ENCODE peak calls at places on chromosomes 4 and X, in nine cellular contexts. One of them, this sample, is unnamed.
A peak's percentile ranks its signal among the peaks of the same experiment; 100 is the strongest.

GRCh38 chr4:8560265-8561047 is 19.7 kb upstream of the GPR78 start:
- DNase-seq in memory B cell: no peak
- DNase-seq in HEK293T: no peak
- DNase-seq in AG04450: no peak
- DNase-seq in gastrocnemius medialis: no peak
- DNase-seq in fibroblast of the aortic adventitia: no peak
- DNase-seq in SK-MEL-5: no peak
- DNase-seq in T-helper 17 cell: no peak
- DNase-seq in EL: peak; percentile 53
- DNase-seq in this sample: no peak

GRCh38 chr4:152479428-152480026 is 56.4 kb downstream of the FBXW7 start:
- DNase-seq in SK-MEL-5: no peak
- DNase-seq in AG04450: no peak
- DNase-seq in gastrocnemius medialis: no peak
- DNase-seq in memory B cell: no peak
- DNase-seq in T-helper 17 cell: no peak
- DNase-seq in EL: peak; percentile 15
- DNase-seq in fibroblast of the aortic adventitia: peak; percentile 84
- DNase-seq in HEK293T: no peak
- DNase-seq in this sample: peak; percentile 75

GRCh38 chr4:8515316-8516060 is 64.7 kb upstream of the GPR78 start:
- DNase-seq in memory B cell: no peak
- DNase-seq in EL: peak; percentile 98
- DNase-seq in HEK293T: no peak
- DNase-seq in AG04450: no peak
- DNase-seq in fibroblast of the aortic adventitia: peak; percentile 23
- DNase-seq in T-helper 17 cell: no peak
- DNase-seq in SK-MEL-5: no peak
- DNase-seq in gastrocnemius medialis: no peak
- DNase-seq in this sample: no peak

GRCh38 chr4:26252349-26252748 is 68.5 kb upstream of the RBPJ start:
- DNase-seq in HEK293T: no peak
- DNase-seq in EL: peak; percentile 35
- DNase-seq in fibroblast of the aortic adventitia: no peak
- DNase-seq in SK-MEL-5: no peak
- DNase-seq in gastrocnemius medialis: no peak
- DNase-seq in AG04450: no peak
- DNase-seq in memory B cell: no peak
- DNase-seq in T-helper 17 cell: no peak
- DNase-seq in this sample: no peak

GRCh38 chr4:69830529-69831269 is 29.2 kb downstream of the SULT1E1 start:
- DNase-seq in memory B cell: no peak
- DNase-seq in fibroblast of the aortic adventitia: peak; percentile 65
- DNase-seq in SK-MEL-5: no peak
- DNase-seq in gastrocnemius medialis: no peak
- DNase-seq in EL: no peak
- DNase-seq in AG04450: no peak
- DNase-seq in T-helper 17 cell: no peak
- DNase-seq in HEK293T: no peak
- DNase-seq in this sample: peak; percentile 61

GRCh38 chrX:4671344-4671743 is 957.9 kb upstream of the PRKX start:
- DNase-seq in AG04450: no peak
- DNase-seq in SK-MEL-5: no peak
- DNase-seq in gastrocnemius medialis: no peak
- DNase-seq in memory B cell: no peak
- DNase-seq in fibroblast of the aortic adventitia: no peak
- DNase-seq in T-helper 17 cell: no peak
- DNase-seq in EL: no peak
- DNase-seq in HEK293T: no peak
- DNase-seq in this sample: no peak

GRCh38 chr4:55170462-55170861 is 45.1 kb upstream of the KDR start:
- DNase-seq in memory B cell: no peak
- DNase-seq in HEK293T: no peak
- DNase-seq in EL: no peak
- DNase-seq in SK-MEL-5: no peak
- DNase-seq in gastrocnemius medialis: no peak
- DNase-seq in T-helper 17 cell: no peak
- DNase-seq in fibroblast of the aortic adventitia: no peak
- DNase-seq in AG04450: no peak
- DNase-seq in this sample: no peak

GRCh38 chr4:185238261-185238681 is 28.9 kb downstream of the SNX25 start:
- DNase-seq in gastrocnemius medialis: no peak
- DNase-seq in HEK293T: no peak
- DNase-seq in memory B cell: no peak
- DNase-seq in SK-MEL-5: no peak
- DNase-seq in fibroblast of the aortic adventitia: peak; percentile 70
- DNase-seq in T-helper 17 cell: no peak
- DNase-seq in EL: peak; percentile 69
- DNase-seq in AG04450: peak; percentile 30
- DNase-seq in this sample: no peak

GRCh38 chrX:150955590-150955989 is 27.5 kb upstream of the HMGB3 start:
- DNase-seq in SK-MEL-5: no peak
- DNase-seq in memory B cell: no peak
- DNase-seq in T-helper 17 cell: no peak
- DNase-seq in gastrocnemius medialis: no peak
- DNase-seq in AG04450: no peak
- DNase-seq in fibroblast of the aortic adventitia: no peak
- DNase-seq in EL: no peak
- DNase-seq in HEK293T: no peak
- DNase-seq in this sample: no peak

GRCh38 chr4:83151645-83152044 is 37.1 kb upstream of the PLAC8 start:
- DNase-seq in EL: no peak
- DNase-seq in SK-MEL-5: no peak
- DNase-seq in memory B cell: no peak
- DNase-seq in HEK293T: no peak
- DNase-seq in T-helper 17 cell: no peak
- DNase-seq in fibroblast of the aortic adventitia: no peak
- DNase-seq in AG04450: no peak
- DNase-seq in gastrocnemius medialis: no peak
- DNase-seq in this sample: no peak

GRCh38 chr4:169677150-169677732 is 56.9 kb downstream of the CLCN3 start:
- DNase-seq in T-helper 17 cell: no peak
- DNase-seq in HEK293T: no peak
- DNase-seq in gastrocnemius medialis: no peak
- DNase-seq in AG04450: no peak
- DNase-seq in EL: no peak
- DNase-seq in fibroblast of the aortic adventitia: no peak
- DNase-seq in memory B cell: no peak
- DNase-seq in SK-MEL-5: no peak
- DNase-seq in this sample: no peak

GRCh38 chr4:1722551-1723071 is 1.3 kb downstream of the TACC3 start:
- DNase-seq in T-helper 17 cell: no peak
- DNase-seq in EL: no peak
- DNase-seq in AG04450: no peak
- DNase-seq in SK-MEL-5: no peak
- DNase-seq in memory B cell: no peak
- DNase-seq in gastrocnemius medialis: no peak
- DNase-seq in HEK293T: no peak
- DNase-seq in fibroblast of the aortic adventitia: no peak
- DNase-seq in this sample: no peak

GRCh38 chrX:115268421-115268820 is 21.1 kb upstream of the LUZP4 start:
- DNase-seq in memory B cell: no peak
- DNase-seq in fibroblast of the aortic adventitia: no peak
- DNase-seq in HEK293T: peak; percentile 29
- DNase-seq in EL: no peak
- DNase-seq in AG04450: no peak
- DNase-seq in SK-MEL-5: peak; percentile 30
- DNase-seq in gastrocnemius medialis: no peak
- DNase-seq in T-helper 17 cell: no peak
- DNase-seq in this sample: no peak

GRCh38 chr4:24800273-24800880 is 5.0 kb downstream of the SOD3 start:
- DNase-seq in SK-MEL-5: no peak
- DNase-seq in gastrocnemius medialis: no peak
- DNase-seq in fibroblast of the aortic adventitia: no peak
- DNase-seq in T-helper 17 cell: no peak
- DNase-seq in AG04450: no peak
- DNase-seq in EL: no peak
- DNase-seq in HEK293T: no peak
- DNase-seq in memory B cell: no peak
- DNase-seq in this sample: no peak

GRCh38 chr4:140004580-140005314 is 149.2 kb downstream of the MAML3 start:
- DNase-seq in EL: peak; percentile 59
- DNase-seq in gastrocnemius medialis: peak; percentile 66
- DNase-seq in T-helper 17 cell: no peak
- DNase-seq in HEK293T: no peak
- DNase-seq in memory B cell: no peak
- DNase-seq in SK-MEL-5: no peak
- DNase-seq in AG04450: no peak
- DNase-seq in fibroblast of the aortic adventitia: peak; percentile 46
- DNase-seq in this sample: peak; percentile 61

GRCh38 chr4:7391637-7392437 is 42.9 kb downstream of the PSAPL1 start:
- DNase-seq in T-helper 17 cell: no peak
- DNase-seq in HEK293T: no peak
- DNase-seq in AG04450: no peak
- DNase-seq in EL: no peak
- DNase-seq in memory B cell: no peak
- DNase-seq in gastrocnemius medialis: no peak
- DNase-seq in fibroblast of the aortic adventitia: no peak
- DNase-seq in SK-MEL-5: no peak
- DNase-seq in this sample: no peak

GRCh38 chrX:111006119-111006518 is 89.9 kb upstream of the PAK3 start:
- DNase-seq in AG04450: no peak
- DNase-seq in HEK293T: no peak
- DNase-seq in fibroblast of the aortic adventitia: no peak
- DNase-seq in T-helper 17 cell: no peak
- DNase-seq in memory B cell: no peak
- DNase-seq in gastrocnemius medialis: no peak
- DNase-seq in SK-MEL-5: no peak
- DNase-seq in EL: no peak
- DNase-seq in this sample: no peak

GRCh38 chr4:125726121-125726520 is 411.4 kb downstream of the FAT4 start:
- DNase-seq in EL: no peak
- DNase-seq in HEK293T: no peak
- DNase-seq in AG04450: no peak
- DNase-seq in T-helper 17 cell: no peak
- DNase-seq in fibroblast of the aortic adventitia: no peak
- DNase-seq in SK-MEL-5: no peak
- DNase-seq in memory B cell: no peak
- DNase-seq in gastrocnemius medialis: no peak
- DNase-seq in this sample: no peak

GRCh38 chr4:124230268-124230667 is 482.3 kb downstream of the ANKRD50 start:
- DNase-seq in gastrocnemius medialis: no peak
- DNase-seq in fibroblast of the aortic adventitia: no peak
- DNase-seq in HEK293T: no peak
- DNase-seq in T-helper 17 cell: no peak
- DNase-seq in AG04450: no peak
- DNase-seq in SK-MEL-5: no peak
- DNase-seq in EL: no peak
- DNase-seq in memory B cell: no peak
- DNase-seq in this sample: no peak

GRCh38 chr4:118338981-118339765 is 13.6 kb downstream of the PRSS12 start:
- DNase-seq in AG04450: peak; percentile 67
- DNase-seq in HEK293T: no peak
- DNase-seq in SK-MEL-5: no peak
- DNase-seq in T-helper 17 cell: no peak
- DNase-seq in EL: peak; percentile 81
- DNase-seq in fibroblast of the aortic adventitia: peak; percentile 81
- DNase-seq in gastrocnemius medialis: no peak
- DNase-seq in memory B cell: no peak
- DNase-seq in this sample: peak; percentile 72

GRCh38 chr4:170672571-170672970 is 582.8 kb upstream of the AADAT start:
- DNase-seq in memory B cell: no peak
- DNase-seq in EL: peak; percentile 49
- DNase-seq in HEK293T: no peak
- DNase-seq in gastrocnemius medialis: no peak
- DNase-seq in SK-MEL-5: no peak
- DNase-seq in T-helper 17 cell: no peak
- DNase-seq in fibroblast of the aortic adventitia: peak; percentile 58
- DNase-seq in AG04450: peak; percentile 11
- DNase-seq in this sample: peak; percentile 53

GRCh38 chrX:13487731-13488505 is 81.5 kb upstream of the EGFL6 start:
- DNase-seq in memory B cell: peak; percentile 47
- DNase-seq in gastrocnemius medialis: no peak
- DNase-seq in fibroblast of the aortic adventitia: peak; percentile 97
- DNase-seq in AG04450: peak; percentile 75
- DNase-seq in T-helper 17 cell: no peak
- DNase-seq in SK-MEL-5: peak; percentile 61
- DNase-seq in EL: peak; percentile 81
- DNase-seq in HEK293T: peak; percentile 50
- DNase-seq in this sample: peak; percentile 85

GRCh38 chrX:103310592-103311400 is at the start of gene BEX2:
- DNase-seq in gastrocnemius medialis: peak; percentile 28
- DNase-seq in AG04450: no peak
- DNase-seq in HEK293T: peak; percentile 90
- DNase-seq in EL: peak; percentile 39
- DNase-seq in fibroblast of the aortic adventitia: peak; percentile 2
- DNase-seq in T-helper 17 cell: peak; percentile 69
- DNase-seq in SK-MEL-5: peak; percentile 35
- DNase-seq in memory B cell: peak; percentile 74
- DNase-seq in this sample: peak; percentile 15

GRCh38 chrX:53547668-53548067 is 113.5 kb upstream of the HSD17B10 start:
- DNase-seq in memory B cell: no peak
- DNase-seq in T-helper 17 cell: no peak
- DNase-seq in SK-MEL-5: no peak
- DNase-seq in HEK293T: no peak
- DNase-seq in gastrocnemius medialis: no peak
- DNase-seq in EL: no peak
- DNase-seq in fibroblast of the aortic adventitia: no peak
- DNase-seq in AG04450: no peak
- DNase-seq in this sample: no peak

GRCh38 chrX:107537815-107538214 is 88.4 kb downstream of the FRMPD3 start:
- DNase-seq in T-helper 17 cell: no peak
- DNase-seq in SK-MEL-5: peak; percentile 59
- DNase-seq in memory B cell: no peak
- DNase-seq in fibroblast of the aortic adventitia: peak; percentile 65
- DNase-seq in EL: peak; percentile 52
- DNase-seq in HEK293T: peak; percentile 72
- DNase-seq in AG04450: no peak
- DNase-seq in gastrocnemius medialis: no peak
- DNase-seq in this sample: peak; percentile 40

GRCh38 chr4:18106620-18107019 is 85.1 kb upstream of the LCORL start:
- DNase-seq in fibroblast of the aortic adventitia: no peak
- DNase-seq in SK-MEL-5: no peak
- DNase-seq in T-helper 17 cell: no peak
- DNase-seq in memory B cell: no peak
- DNase-seq in gastrocnemius medialis: no peak
- DNase-seq in HEK293T: no peak
- DNase-seq in AG04450: no peak
- DNase-seq in EL: no peak
- DNase-seq in this sample: no peak

GRCh38 chr4:69376450-69376849 is 96.2 kb downstream of the UGT2B28 start:
- DNase-seq in SK-MEL-5: no peak
- DNase-seq in HEK293T: no peak
- DNase-seq in memory B cell: no peak
- DNase-seq in T-helper 17 cell: no peak
- DNase-seq in EL: no peak
- DNase-seq in fibroblast of the aortic adventitia: no peak
- DNase-seq in gastrocnemius medialis: no peak
- DNase-seq in AG04450: no peak
- DNase-seq in this sample: no peak

GRCh38 chrX:38561951-38562719 is 793 bp downstream of the TSPAN7 start:
- DNase-seq in T-helper 17 cell: no peak
- DNase-seq in SK-MEL-5: no peak
- DNase-seq in HEK293T: peak; percentile 19
- DNase-seq in AG04450: no peak
- DNase-seq in fibroblast of the aortic adventitia: no peak
- DNase-seq in EL: no peak
- DNase-seq in gastrocnemius medialis: peak; percentile 28
- DNase-seq in memory B cell: no peak
- DNase-seq in this sample: no peak

GRCh38 chr4:75542824-75543223 is 13.0 kb upstream of the ODAPH start:
- DNase-seq in T-helper 17 cell: no peak
- DNase-seq in AG04450: peak; percentile 44
- DNase-seq in EL: peak; percentile 61
- DNase-seq in HEK293T: no peak
- DNase-seq in memory B cell: no peak
- DNase-seq in gastrocnemius medialis: no peak
- DNase-seq in SK-MEL-5: no peak
- DNase-seq in fibroblast of the aortic adventitia: peak; percentile 51
- DNase-seq in this sample: peak; percentile 80

GRCh38 chrX:107632291-107632690 is 4.0 kb downstream of the PRPS1 start:
- DNase-seq in memory B cell: no peak
- DNase-seq in AG04450: no peak
- DNase-seq in HEK293T: no peak
- DNase-seq in fibroblast of the aortic adventitia: peak; percentile 27
- DNase-seq in T-helper 17 cell: no peak
- DNase-seq in EL: peak; percentile 64
- DNase-seq in SK-MEL-5: no peak
- DNase-seq in gastrocnemius medialis: no peak
- DNase-seq in this sample: no peak

GRCh38 chr4:144399927-144400326 is 246.0 kb upstream of the HHIP start:
- DNase-seq in gastrocnemius medialis: no peak
- DNase-seq in SK-MEL-5: peak; percentile 25
- DNase-seq in AG04450: peak; percentile 6
- DNase-seq in EL: peak; percentile 82
- DNase-seq in fibroblast of the aortic adventitia: peak; percentile 94
- DNase-seq in memory B cell: no peak
- DNase-seq in HEK293T: no peak
- DNase-seq in T-helper 17 cell: no peak
- DNase-seq in this sample: peak; percentile 96